ENCODE peak calls at places on chromosomes 16 and 17, in seven cellular contexts. Q is esophagus squamous epithelium; F is EL; X is fibroblast of mammary gland; M is left colon; P is SW480; O is effector memory CD4-positive, alpha-beta T cell. Z is an unnamed sample.
A peak's percentile ranks its signal among the peaks of the same experiment; 100 is the strongest.

GRCh38 chr17:82440991-82441627 is 9.4 kb downstream of the CYBC1 start:
- DNase-seq in Q (no peak), F (no peak), X (no peak), M (no peak), P (no peak), O (no peak), Z (peak; percentile 45)

GRCh38 chr17:80790981-80791742 is 200.5 kb upstream of the CHMP6 start:
- DNase-seq in Q (no peak), F (no peak), X (no peak), M (no peak), P (peak; percentile 51), O (no peak), Z (no peak)

GRCh38 chr16:70770968-70771552 is 29.9 kb downstream of the VAC14 start:
- DNase-seq in Q (no peak), F (peak; percentile 68), X (peak; percentile 58), M (peak; percentile 57), P (peak; percentile 44), O (peak; percentile 17), Z (peak; percentile 64)

GRCh38 chr17:71455219-71455618 is 665.6 kb upstream of the SOX9 start:
- DNase-seq in Q (no peak), F (no peak), X (no peak), M (no peak), P (no peak), O (no peak), Z (no peak)

GRCh38 chr16:87551487-87551886 is 50.8 kb upstream of the JPH3 start:
- DNase-seq in Q (no peak), F (no peak), X (peak; percentile 21), M (no peak), P (no peak), O (no peak), Z (no peak)

GRCh38 chr16:11232852-11233726 is 22.9 kb downstream of the SOCS1 start:
- DNase-seq in Q (no peak), F (no peak), X (no peak), M (peak; percentile 55), P (no peak), O (peak; percentile 78), Z (no peak)

GRCh38 chr16:9107025-9107970 is 15.9 kb downstream of the HAPSTR1 start:
- DNase-seq in Q (no peak), F (peak; percentile 62), X (peak; percentile 64), M (no peak), P (no peak), O (no peak), Z (no peak)

GRCh38 chr16:86303787-86304685 is 206.3 kb upstream of the FOXF1 start:
- DNase-seq in Q (no peak), F (no peak), X (peak; percentile 8), M (peak; percentile 40), P (no peak), O (no peak), Z (no peak)

GRCh38 chr17:694239-694638 is 20.4 kb downstream of the VPS53 start:
- DNase-seq in Q (no peak), F (peak; percentile 98), X (peak; percentile 96), M (no peak), P (peak; percentile 12), O (no peak), Z (no peak)

GRCh38 chr17:19307521-19307920 is 55.0 kb downstream of the B9D1 start:
- DNase-seq in Q (no peak), F (no peak), X (no peak), M (no peak), P (no peak), O (no peak), Z (no peak)

GRCh38 chr16:66619036-66619435 is 14.5 kb downstream of the CMTM3 start:
- DNase-seq in Q (no peak), F (peak; percentile 49), X (peak; percentile 83), M (no peak), P (no peak), O (no peak), Z (no peak)

GRCh38 chr17:64679710-64680216 is 17.7 kb upstream of the SMURF2 start:
- DNase-seq in Q (no peak), F (peak; percentile 99), X (peak; percentile 98), M (no peak), P (peak; percentile 39), O (no peak), Z (no peak)

GRCh38 chr16:10817514-10817913 is 1.1 kb downstream of the TVP23A start:
- DNase-seq in Q (no peak), F (no peak), X (no peak), M (no peak), P (no peak), O (no peak), Z (no peak)

GRCh38 chr16:66569131-66569530 is 2.9 kb downstream of the CMTM1 start:
- DNase-seq in Q (no peak), F (peak; percentile 53), X (peak; percentile 74), M (no peak), P (no peak), O (no peak), Z (no peak)

GRCh38 chr17:70308619-70309018 is 139.3 kb downstream of the KCNJ2 start:
- DNase-seq in Q (no peak), F (no peak), X (no peak), M (no peak), P (no peak), O (no peak), Z (no peak)

GRCh38 chr17:31321971-31322370 is 549 bp upstream of the EVI2A start:
- DNase-seq in Q (no peak), F (no peak), X (no peak), M (no peak), P (no peak), O (peak; percentile 21), Z (no peak)

GRCh38 chr17:21024024-21024423 is 18.8 kb downstream of the USP22 start:
- DNase-seq in Q (no peak), F (no peak), X (no peak), M (no peak), P (no peak), O (no peak), Z (no peak)

GRCh38 chr16:61471737-61472136 is 564.5 kb downstream of the CDH8 start:
- DNase-seq in Q (no peak), F (no peak), X (no peak), M (no peak), P (no peak), O (no peak), Z (peak; percentile 15)

GRCh38 chr16:2250652-2251280 is 621 bp downstream of the ECI1 start:
- DNase-seq in Q (no peak), F (peak; percentile 38), X (no peak), M (peak; percentile 71), P (no peak), O (peak; percentile 42), Z (no peak)

GRCh38 chr16:22787456-22788189 is 26.3 kb upstream of the HS3ST2 start:
- DNase-seq in Q (no peak), F (peak; percentile 87), X (peak; percentile 95), M (peak; percentile 12), P (peak; percentile 84), O (no peak), Z (no peak)

GRCh38 chr16:30108059-30108855 is 5.1 kb downstream of the GDPD3 start:
- DNase-seq in Q (no peak), F (no peak), X (no peak), M (no peak), P (peak; percentile 65), O (no peak), Z (no peak)